ENCODE peak calls at places on chromosomes 2 and 18, in eight cellular contexts. M, Y, A, U, C, X, K and G are unnamed samples.

GRCh38 chr2:676647-677055 is 555 bp downstream of the TMEM18 start:
- DNase-seq in M (peak), Y (peak), A (peak), U (peak), C (peak), X (peak), K (peak), G (peak)

GRCh38 chr2:70498054-70498453 is 55.6 kb downstream of the TGFA start:
- DNase-seq in M (no peak), Y (no peak), A (no peak), U (no peak), C (no peak), X (no peak), K (no peak), G (no peak)

GRCh38 chr2:164841719-164842623 is at the start of gene COBLL1:
- DNase-seq in M (peak), Y (peak), A (peak), U (peak), C (peak), X (peak), K (peak), G (peak)

GRCh38 chr2:178070824-178071223 is 1.8 kb downstream of the PDE11A start:
- DNase-seq in M (no peak), Y (peak), A (no peak), U (no peak), C (no peak), X (no peak), K (no peak), G (no peak)

GRCh38 chr2:186256540-186256939 is 229.5 kb upstream of the ZC3H15 start:
- DNase-seq in M (no peak), Y (peak), A (no peak), U (peak), C (no peak), X (no peak), K (peak), G (no peak)

GRCh38 chr2:171158036-171158789 is 2.5 kb downstream of the TLK1 start:
- DNase-seq in M (no peak), Y (no peak), A (no peak), U (no peak), C (no peak), X (no peak), K (no peak), G (no peak)

GRCh38 chr2:67437132-67437531 is 40.0 kb downstream of the ETAA1 start:
- DNase-seq in M (no peak), Y (no peak), A (no peak), U (peak), C (no peak), X (no peak), K (no peak), G (no peak)

GRCh38 chr2:33583194-33583938 is 15.7 kb downstream of the FAM98A start:
- DNase-seq in M (no peak), Y (peak), A (no peak), U (peak), C (no peak), X (no peak), K (peak), G (no peak)

GRCh38 chr2:50448556-50448955 is 583.4 kb downstream of the NRXN1 start:
- DNase-seq in M (no peak), Y (no peak), A (no peak), U (no peak), C (no peak), X (no peak), K (no peak), G (no peak)

GRCh38 chr2:127208313-127208712 is 11.8 kb downstream of the CYP27C1 start:
- DNase-seq in M (peak), Y (no peak), A (peak), U (peak), C (peak), X (peak), K (no peak), G (no peak)

DNA sequence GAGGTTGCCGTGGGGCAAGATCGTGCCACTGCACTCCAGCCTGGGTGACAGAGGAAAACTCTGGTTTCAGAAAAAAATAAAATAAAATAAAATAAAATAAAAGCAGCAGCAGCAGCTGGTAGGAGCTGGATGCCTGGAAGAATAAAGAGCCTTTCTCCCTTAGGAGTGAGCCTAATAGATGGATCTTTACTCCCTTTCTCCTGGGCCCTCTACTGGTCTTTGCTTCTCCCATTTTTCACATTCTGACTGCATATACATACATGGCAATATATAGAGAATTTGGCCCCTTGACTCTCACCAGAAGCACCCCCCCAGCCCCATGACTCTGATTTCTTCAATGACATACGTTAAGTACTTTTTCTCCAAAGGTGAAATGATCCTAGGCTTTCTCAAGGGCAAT is 9.8 kb upstream of the MALT1 start:
- DNase-seq in M (no peak), Y (no peak), A (no peak), U (peak), C (no peak), X (no peak), K (peak), G (no peak)
- TF ChIP-seq CTCF in M (no peak), Y (peak), A (peak), U (peak), C (no peak), X (no peak), K (peak), G (peak)

GRCh38 chr2:46615555-46616487 is 136.5 kb downstream of the TMEM247 start:
- DNase-seq in M (peak), Y (no peak), A (no peak), U (peak), C (no peak), X (no peak), K (peak), G (no peak)
- TF ChIP-seq CTCF in M (no peak), Y (peak), A (no peak), U (peak), C (no peak), X (no peak), K (peak), G (peak)

DNA sequence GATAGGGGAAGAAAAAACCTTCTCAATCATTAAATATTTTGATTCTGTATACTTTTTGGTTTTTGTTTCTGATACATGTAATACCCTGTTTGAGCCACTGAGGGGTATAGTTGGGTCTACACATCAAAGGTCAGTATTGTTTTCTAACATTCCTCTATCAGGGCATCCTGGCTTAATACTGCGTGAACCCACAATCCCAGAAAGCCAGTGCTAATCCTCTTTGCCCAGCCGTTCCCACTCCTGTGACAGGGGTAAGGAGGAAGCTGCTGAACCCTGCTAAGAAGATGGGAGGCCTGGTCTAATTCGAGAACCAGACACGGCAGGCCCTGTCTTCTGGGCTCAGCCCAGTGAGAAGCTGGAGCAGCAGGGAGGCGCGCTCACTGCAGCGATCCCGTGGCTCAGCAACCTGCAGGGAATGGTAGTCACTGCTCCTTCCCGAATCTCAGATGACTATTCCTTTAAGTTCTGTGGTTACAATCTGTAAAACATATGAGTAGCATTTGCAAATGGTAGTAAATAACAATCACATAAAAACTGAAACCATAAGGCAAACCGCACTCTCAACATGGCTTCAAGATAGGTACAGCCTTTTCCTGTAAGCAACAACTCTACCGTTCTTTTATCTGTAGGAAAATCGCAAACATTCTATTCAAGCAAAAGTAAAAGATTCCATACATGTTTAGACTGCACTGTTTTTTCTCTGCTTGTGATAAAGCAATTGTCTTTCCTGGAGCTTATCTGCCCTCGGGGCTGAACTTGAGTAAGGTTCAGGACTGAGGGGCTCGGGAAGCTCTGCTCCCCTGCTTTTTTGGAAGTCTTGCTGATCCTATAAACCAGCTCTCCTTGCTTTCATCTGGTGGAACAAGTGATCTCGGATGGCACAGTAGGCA is 87.0 kb downstream of the EPB41L3 start:
- DNase-seq in M (no peak), Y (peak), A (peak), U (peak), C (no peak), X (peak), K (peak), G (no peak)
- TF ChIP-seq CTCF in M (no peak), Y (peak), A (peak), U (peak), C (peak), X (peak), K (peak), G (peak)

GRCh38 chr2:233098615-233099014 is 38.5 kb downstream of the INPP5D start:
- DNase-seq in M (peak), Y (peak), A (peak), U (peak), C (no peak), X (peak), K (peak), G (peak)
- TF ChIP-seq CTCF in M (no peak), Y (peak), A (peak), U (peak), C (no peak), X (no peak), K (peak), G (peak)

GRCh38 chr2:154974041-154974440 is 275.5 kb downstream of the KCNJ3 start:
- DNase-seq in M (no peak), Y (no peak), A (no peak), U (no peak), C (no peak), X (no peak), K (no peak), G (no peak)
- TF ChIP-seq CTCF in M (no peak), Y (no peak), A (no peak), U (no peak), C (no peak), X (no peak), K (no peak), G (no peak)

GRCh38 chr18:58911766-58912165 is 47.1 kb downstream of the ZNF532 start:
- DNase-seq in M (no peak), Y (peak), A (no peak), U (peak), C (no peak), X (no peak), K (peak), G (no peak)

GRCh38 chr18:58909521-58909920 is 44.8 kb downstream of the ZNF532 start:
- DNase-seq in M (no peak), Y (no peak), A (no peak), U (no peak), C (no peak), X (no peak), K (no peak), G (no peak)

GRCh38 chr18:58911241-58911640 is 46.6 kb downstream of the ZNF532 start:
- DNase-seq in M (no peak), Y (peak), A (no peak), U (peak), C (no peak), X (no peak), K (no peak), G (no peak)

GRCh38 chr18:58915006-58915799 is 50.5 kb downstream of the ZNF532 start:
- DNase-seq in M (no peak), Y (no peak), A (no peak), U (no peak), C (no peak), X (no peak), K (peak), G (no peak)
- TF ChIP-seq CTCF in M (no peak), Y (no peak), A (no peak), U (no peak), C (no peak), X (no peak), K (no peak), G (no peak)

GRCh38 chr2:227545990-227546389 is 52.7 kb upstream of the SCYGR2 start:
- DNase-seq in M (peak), Y (no peak), A (peak), U (no peak), C (no peak), X (no peak), K (no peak), G (peak)
- TF ChIP-seq CTCF in M (no peak), Y (peak), A (peak), U (no peak), C (no peak), X (no peak), K (peak), G (no peak)